ENCODE peak calls at places on chromosomes 11 and 22, in eight cellular contexts. P is A549, H is foreskin keratinocyte, O is keratinocyte, Y is pancreas, X is thoracic aorta, Z is body of pancreas, V is vagina. R is an unnamed sample.
A peak's percentile ranks its signal among the peaks of the same experiment; 100 is the strongest.

GRCh38 chr11:120715239-120715638 is 203.7 kb downstream of the GRIK4 start:
- DNase-seq in P (peak; percentile 18), H (no peak), O (no peak), Y (no peak), X (no peak), Z (no peak), V (no peak), R (no peak)

GRCh38 chr11:105357146-105357545 is 217.6 kb upstream of the CARD18 start:
- DNase-seq in P (no peak), H (no peak), O (no peak), Y (no peak), X (no peak), Z (no peak), V (no peak), R (no peak)

GRCh38 chr11:100637706-100638105 is 49.4 kb upstream of the ARHGAP42 start:
- DNase-seq in P (no peak), H (no peak), O (no peak), Y (no peak), X (no peak), Z (no peak), V (no peak), R (no peak)

GRCh38 chr11:11555228-11555627 is 66.6 kb downstream of the GALNT18 start:
- DNase-seq in P (no peak), H (no peak), O (no peak), Y (no peak), X (no peak), Z (peak; percentile 67), V (no peak), R (no peak)

GRCh38 chr11:84969103-84969502 is 658.0 kb downstream of the DLG2 start:
- DNase-seq in P (no peak), H (no peak), O (no peak), Y (no peak), X (no peak), Z (no peak), V (no peak), R (no peak)

GRCh38 chr11:91998466-91998865 is 226.2 kb upstream of the FAT3 start:
- DNase-seq in P (no peak), H (no peak), O (no peak), Y (no peak), X (no peak), Z (no peak), V (no peak), R (no peak)

GRCh38 chr22:44351037-44351436 is 38.3 kb upstream of the SHISAL1 start:
- DNase-seq in P (no peak), H (no peak), O (no peak), Y (peak; percentile 13), X (no peak), Z (no peak), V (no peak), R (no peak)

GRCh38 chr11:26820739-26821138 is 98.9 kb upstream of the SLC5A12 start:
- DNase-seq in P (no peak), H (peak; percentile 77), O (peak; percentile 23), Y (no peak), X (no peak), Z (no peak), V (no peak), R (no peak)

GRCh38 chr11:957201-957920 is 31.7 kb downstream of the AP2A2 start:
- DNase-seq in P (no peak), H (no peak), O (no peak), Y (peak; percentile 18), X (no peak), Z (no peak), V (no peak), R (no peak)

GRCh38 chr11:13260196-13260962 is 17.2 kb upstream of the BMAL1 start:
- DNase-seq in P (no peak), H (peak; percentile 94), O (peak; percentile 93), Y (no peak), X (no peak), Z (no peak), V (no peak), R (no peak)

GRCh38 chr11:34909955-34910354 is 6.2 kb downstream of the APIP start:
- DNase-seq in P (no peak), H (no peak), O (no peak), Y (no peak), X (no peak), Z (peak; percentile 31), V (no peak), R (no peak)

GRCh38 chr11:65391007-65391406 is 4.6 kb downstream of the FRMD8 start:
- DNase-seq in P (peak; percentile 30), H (no peak), O (no peak), Y (peak; percentile 54), X (no peak), Z (no peak), V (no peak), R (no peak)

DNA sequence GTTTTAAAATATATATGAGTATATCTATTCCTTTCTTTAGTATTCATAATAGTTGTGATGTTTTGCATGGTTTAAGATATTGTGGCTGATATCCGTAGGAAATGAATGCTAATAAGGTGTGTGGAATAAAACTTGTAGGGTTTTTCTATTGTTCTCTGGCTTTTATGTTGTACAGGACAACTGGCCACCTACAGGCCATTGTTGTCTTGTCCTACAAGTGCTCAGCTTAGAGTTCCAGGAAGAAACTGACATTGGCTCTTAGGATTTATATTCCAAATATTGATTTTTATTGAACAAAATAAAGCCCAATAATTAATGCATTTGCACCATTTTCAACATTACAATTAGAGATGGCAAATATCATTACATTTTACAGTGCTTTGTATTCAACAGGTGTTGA is 512.8 kb upstream of the TENM4 start:
- DNase-seq in P (no peak), H (no peak), O (no peak), Y (no peak), X (no peak), Z (no peak), V (no peak), R (no peak)
- TF ChIP-seq CTCF in P (no peak), H (peak; percentile 11), O (no peak), Y (no peak), X (no peak), Z (no peak), V (no peak), R (no peak)

GRCh38 chr11:45078236-45079074 is 68.0 kb upstream of the PRDM11 start:
- DNase-seq in P (no peak), H (no peak), O (no peak), Y (no peak), X (no peak), Z (no peak), V (no peak), R (no peak)
- H3K27ac ChIP-seq in P (no peak overlapping the region), H (no peak overlapping the region), O (no peak overlapping the region), Y (no peak overlapping the region), X (no peak overlapping the region), Z (no peak overlapping the region), V (no peak overlapping the region), R (no peak overlapping the region)

GRCh38 chr22:45548991-45549736 is 46.5 kb downstream of the FBLN1 start:
- DNase-seq in P (peak; percentile 90), H (peak; percentile 72), O (no peak), Y (no peak), X (peak; percentile 52), Z (peak; percentile 32), V (no peak), R (no peak)
- TF ChIP-seq CTCF in P (peak; percentile 61), H (peak; percentile 75), O (peak; percentile 70), Y (no peak), X (peak; percentile 35), Z (no peak), V (peak; percentile 40), R (no peak)

DNA sequence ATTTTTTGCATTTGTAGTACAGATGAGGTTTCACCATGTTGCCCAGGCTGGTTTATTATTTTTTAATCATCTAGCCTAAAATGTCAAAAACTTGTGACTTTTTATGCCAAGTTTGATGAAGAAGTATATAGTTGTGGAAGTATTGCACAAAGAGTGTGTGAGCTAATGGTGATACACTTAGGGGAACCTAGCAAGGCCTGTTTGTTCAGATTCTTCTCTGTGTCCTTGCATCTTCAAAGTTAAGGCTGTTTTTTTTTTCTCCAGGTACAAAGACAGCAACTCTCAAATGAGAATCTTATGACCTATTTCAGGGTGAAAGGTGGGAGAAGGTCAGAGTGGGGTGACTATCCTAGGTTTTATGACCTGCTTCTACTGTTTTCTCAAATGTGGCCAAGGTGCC is 7.3 kb downstream of the SLCO2B1 start:
- DNase-seq in P (no peak), H (no peak), O (no peak), Y (no peak), X (no peak), Z (no peak), V (no peak), R (no peak)
- H3K27ac ChIP-seq in P (no peak overlapping the region), H (no peak overlapping the region), O (no peak overlapping the region), Y (peak overlapping the region; percentile 80), X (no peak overlapping the region), Z (peak overlapping the region; percentile 78), V (no peak overlapping the region), R (no peak overlapping the region)

DNA sequence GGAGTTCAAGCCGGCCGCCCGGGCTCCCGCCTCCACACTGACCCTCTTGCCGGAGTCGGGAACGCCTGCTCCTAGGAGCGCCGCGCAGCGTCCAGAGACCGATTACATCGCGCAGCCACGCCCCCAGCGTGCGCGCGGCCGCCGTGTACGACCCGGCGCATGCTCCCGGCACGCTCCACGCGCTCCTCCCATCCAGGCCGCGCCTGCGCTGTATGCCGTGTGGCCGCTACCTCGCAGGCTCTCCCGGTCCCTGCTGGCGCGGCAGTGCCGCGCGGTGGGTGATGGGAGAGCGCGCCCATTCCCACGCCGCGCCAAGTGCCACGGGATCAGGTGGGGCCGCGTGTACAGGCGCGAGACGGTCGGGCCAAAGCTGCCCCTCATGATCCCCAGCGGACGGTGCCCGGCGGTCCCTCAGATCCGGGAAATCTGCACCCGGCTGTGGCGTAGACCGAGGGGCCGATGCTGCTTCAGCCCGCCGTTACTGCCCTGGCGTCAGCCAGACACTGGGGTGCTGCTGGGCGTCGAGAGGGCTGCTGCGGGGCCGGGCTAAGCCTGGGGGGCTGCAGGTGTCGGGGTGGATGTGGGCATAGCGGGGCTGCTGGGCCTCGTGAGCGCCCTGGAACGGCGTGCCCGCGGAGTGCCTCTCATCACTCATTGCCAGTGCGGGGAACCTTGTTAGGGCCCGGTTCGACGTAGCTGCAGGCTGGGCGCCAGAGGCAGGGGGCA is at the start of the genes GNB1L and RTL10:
- DNase-seq in P (peak; percentile 81), H (peak; percentile 82), O (peak; percentile 76), Y (peak; percentile 99), X (peak; percentile 79), Z (peak; percentile 98), V (peak; percentile 97), R (peak; percentile 97)
- TF ChIP-seq CTCF in P (no peak), H (peak; percentile 50), O (peak; percentile 50), Y (no peak), X (peak; percentile 6), Z (no peak), V (no peak), R (no peak)

R was measured in CD4-positive, alpha-beta T cell.